ENCODE peak calls at places on chromosomes 7 and 10, in nine cellular contexts. F, T, Q, C, Y, D, G, B and N are unnamed samples.

GRCh38 chr7:40542982-40543741 is 408.4 kb downstream of the SUGCT start:
- DNase-seq in C (no peak), B (no peak), D (peak), Q (no peak), T (no peak), F (no peak), Y (no peak), G (no peak), N (no peak)

GRCh38 chr7:24729365-24730017 is 27.8 kb downstream of the GSDME start:
- DNase-seq in G (peak), T (no peak), B (no peak), F (no peak), Q (no peak), Y (no peak), C (no peak), D (no peak), N (no peak)

GRCh38 chr10:27742926-27743735 is 2.5 kb downstream of the MKX start:
- DNase-seq in Y (no peak), B (no peak), D (peak), T (peak), F (no peak), C (peak), G (peak), Q (peak), N (no peak)

GRCh38 chr10:78231930-78232329 is 198.3 kb downstream of the RPS24 start:
- DNase-seq in F (peak), G (no peak), D (peak), Y (no peak), T (no peak), C (no peak), Q (no peak), B (no peak), N (no peak)

GRCh38 chr10:36367362-36367761 is 725.3 kb upstream of the FZD8 start:
- DNase-seq in T (no peak), B (no peak), Q (no peak), C (no peak), F (no peak), G (no peak), D (no peak), Y (no peak), N (no peak)

GRCh38 chr10:34187201-34187600 is 627.9 kb downstream of the PARD3 start:
- DNase-seq in Y (no peak), C (no peak), Q (no peak), F (no peak), D (peak), B (no peak), T (peak), G (no peak), N (no peak)

GRCh38 chr7:1859266-1860035 is 189.4 kb downstream of the ELFN1 start:
- DNase-seq in Q (no peak), F (no peak), T (no peak), C (no peak), Y (no peak), G (no peak), D (no peak), B (no peak), N (no peak)

GRCh38 chr10:23693895-23694294 is 255.0 kb downstream of the OTUD1 start:
- DNase-seq in T (no peak), F (no peak), D (no peak), G (no peak), B (no peak), Y (no peak), C (no peak), Q (no peak), N (no peak)

GRCh38 chr7:74185016-74185415 is 10.9 kb downstream of the EIF4H start:
- DNase-seq in C (no peak), F (no peak), B (no peak), T (no peak), Y (no peak), D (no peak), G (no peak), Q (no peak), N (no peak)